ENCODE peak calls at places on chromosomes 16 and 17, in six cellular contexts. Q is GM23248, I is IMR-90, J is GM23338, N is heart left ventricle, B is small intestine. W is an unnamed sample.
A peak's percentile ranks its signal among the peaks of the same experiment; 100 is the strongest.

GRCh38 chr16:25031441-25032307 is 16.5 kb upstream of the ARHGAP17 start:
- DNase-seq in Q (peak; percentile 98), I (peak; percentile 96), J (peak; percentile 98), N (peak; percentile 88), B (peak; percentile 99), W (peak; percentile 92)

GRCh38 chr16:12504312-12504711 is 299.4 kb downstream of the CPPED1 start:
- DNase-seq in Q (no peak), I (peak; percentile 59), J (no peak), N (no peak), B (no peak), W (no peak)

GRCh38 chr17:49123061-49123460 is 9.5 kb upstream of the B4GALNT2 start:
- DNase-seq in Q (no peak), I (no peak), J (no peak), N (no peak), B (no peak), W (no peak)

GRCh38 chr16:69040144-69040909 is 65.1 kb upstream of the HAS3 start:
- DNase-seq in Q (peak; percentile 68), I (peak; percentile 58), J (no peak), N (no peak), B (peak; percentile 78), W (peak; percentile 76)

GRCh38 chr16:3474136-3474779 is 21.0 kb downstream of the C16orf90 start:
- DNase-seq in Q (no peak), I (no peak), J (no peak), N (no peak), B (no peak), W (no peak)

GRCh38 chr16:54361813-54362212 is 75.2 kb upstream of the IRX3 start:
- DNase-seq in Q (no peak), I (no peak), J (peak; percentile 53), N (no peak), B (no peak), W (no peak)

GRCh38 chr17:37493249-37494027 is 3.7 kb downstream of the DUSP14 start:
- DNase-seq in Q (peak; percentile 94), I (peak; percentile 94), J (no peak), N (no peak), B (no peak), W (peak; percentile 99)

GRCh38 chr16:46638947-46639925 is 18.1 kb upstream of the SHCBP1 start:
- DNase-seq in Q (peak; percentile 75), I (peak; percentile 73), J (no peak), N (no peak), B (no peak), W (no peak)

GRCh38 chr17:57782642-57783337 is 37.7 kb upstream of the CCDC182 start:
- DNase-seq in Q (no peak), I (no peak), J (no peak), N (no peak), B (no peak), W (no peak)

GRCh38 chr17:66308856-66309255 is 6.4 kb downstream of the PRKCA start:
- DNase-seq in Q (peak; percentile 7), I (no peak), J (no peak), N (no peak), B (no peak), W (no peak)

GRCh38 chr17:75783069-75783783 is 1.4 kb upstream of the UNK start:
- DNase-seq in Q (peak; percentile 86), I (peak; percentile 64), J (peak; percentile 67), N (no peak), B (peak; percentile 69), W (peak; percentile 65)

GRCh38 chr16:67881557-67882220 is 3.0 kb upstream of the NRN1L start:
- DNase-seq in Q (no peak), I (no peak), J (no peak), N (peak; percentile 84), B (no peak), W (no peak)
- H3K27ac ChIP-seq in Q (no peak overlapping the region), I (no peak overlapping the region), J (no peak overlapping the region), N (peak overlapping the region; percentile 86), B (peak overlapping the region; percentile 8), W (no peak overlapping the region)

GRCh38 chr16:67163903-67164558 is 514 bp upstream of the HSF4 start:
- DNase-seq in Q (no peak), I (no peak), J (peak; percentile 59), N (no peak), B (no peak), W (no peak)
- H3K4me1 ChIP-seq in Q (no peaks in the 10 kb centered on the region), I (peaks cover 18% of the 10 kb centered on the region), J (peaks cover 24% of the 10 kb centered on the region), N (peaks cover 59% of the 10 kb centered on the region), B (peaks cover 21% of the 10 kb centered on the region), W (no peaks in the 10 kb centered on the region)

GRCh38 chr16:67516296-67517177 is 12.1 kb upstream of the RIPOR1 start:
- DNase-seq in Q (peak; percentile 73), I (peak; percentile 73), J (no peak), N (no peak), B (no peak), W (no peak)

GRCh38 chr16:67517661-67518423 is 10.8 kb upstream of the RIPOR1 start:
- DNase-seq in Q (no peak), I (no peak), J (no peak), N (no peak), B (peak; percentile 74), W (no peak)

GRCh38 chr16:67514382-67514828 is 14.2 kb upstream of the RIPOR1 start:
- DNase-seq in Q (peak; percentile 92), I (peak; percentile 84), J (peak; percentile 90), N (peak; percentile 90), B (peak; percentile 79), W (no peak)

GRCh38 chr16:67518676-67519075 is 10.0 kb upstream of the RIPOR1 start:
- DNase-seq in Q (no peak), I (no peak), J (no peak), N (no peak), B (no peak), W (no peak)

GRCh38 chr16:67517178-67517492 is 11.5 kb upstream of the RIPOR1 start:
- DNase-seq in Q (no peak), I (no peak), J (no peak), N (no peak), B (no peak), W (no peak)
- H3K27ac ChIP-seq in Q (no peak overlapping the region), I (no peak overlapping the region), J (no peak overlapping the region), N (no peak overlapping the region), B (peak overlapping the region; percentile 38), W (no peak overlapping the region)

DNA sequence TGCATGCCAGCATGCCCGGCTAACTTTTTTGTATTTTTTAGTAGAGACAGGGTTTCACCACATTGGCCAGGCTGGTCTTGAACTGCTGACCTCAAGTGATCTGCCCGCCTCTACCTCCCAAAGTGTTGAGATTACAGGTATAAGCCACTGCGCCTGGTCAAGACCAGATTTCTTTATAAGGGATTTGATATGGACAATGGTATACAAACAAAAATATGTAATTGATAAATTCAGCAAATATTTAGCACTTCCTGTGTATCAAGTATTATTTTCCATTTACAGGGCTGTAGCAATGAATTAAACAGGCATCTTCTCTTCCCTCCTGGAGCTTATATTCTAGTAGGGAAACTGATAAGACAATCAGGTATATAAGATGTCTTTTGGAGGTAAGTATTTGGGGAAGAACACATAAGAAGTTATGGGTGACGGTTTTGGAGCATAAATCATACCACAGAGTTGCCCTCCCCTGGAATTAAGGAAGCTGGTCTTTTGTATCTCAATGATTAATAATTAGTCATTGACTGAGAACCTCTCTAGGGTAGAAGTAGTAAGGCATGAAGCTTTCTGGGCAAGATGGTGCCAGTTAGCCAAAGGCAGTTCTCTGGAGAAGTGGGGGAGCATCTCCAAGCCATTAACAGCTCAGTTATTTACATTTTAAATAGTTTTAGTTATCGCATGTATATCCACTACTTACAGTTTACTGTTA is 35.8 kb downstream of the TANC2 start:
- DNase-seq in Q (peak; percentile 16), I (no peak), J (no peak), N (no peak), B (no peak), W (peak; percentile 53)
- H3K4me1 ChIP-seq in Q (peaks cover 17% of the 10 kb centered on the region), I (no peaks in the 10 kb centered on the region), J (no peaks in the 10 kb centered on the region), N (peaks cover 6% of the 10 kb centered on the region), B (no peaks in the 10 kb centered on the region), W (peaks cover 9% of the 10 kb centered on the region)

GRCh38 chr16:6884002-6884401 is 448.6 kb upstream of the RBFOX1 start:
- DNase-seq in Q (no peak), I (no peak), J (no peak), N (no peak), B (no peak), W (no peak)
- H3K27ac ChIP-seq in Q (no peak overlapping the region), I (no peak overlapping the region), J (no peak overlapping the region), N (no peak overlapping the region), B (no peak overlapping the region), W (no peak overlapping the region)

DNA sequence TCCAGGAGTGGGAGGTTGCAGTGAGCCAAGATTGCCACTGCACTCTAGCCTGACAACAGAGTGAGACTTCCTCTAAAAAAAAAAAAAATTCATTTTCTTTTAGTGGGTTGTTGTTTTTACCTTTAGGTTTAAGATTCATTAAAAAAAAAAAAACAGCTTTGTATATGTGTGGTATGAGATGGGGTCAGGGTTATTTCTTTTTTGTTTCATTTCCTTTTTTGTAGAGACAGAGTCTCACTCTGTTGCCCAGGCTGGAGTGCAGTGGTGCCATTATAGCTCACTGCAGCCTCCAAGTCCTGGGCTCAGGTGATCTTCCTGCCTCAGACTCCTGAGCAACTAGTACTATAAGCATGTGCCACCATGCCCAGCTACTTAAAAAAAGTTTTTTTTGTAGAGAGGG is 47.0 kb downstream of the BCAS3 start:
- DNase-seq in Q (no peak), I (no peak), J (no peak), N (no peak), B (no peak), W (no peak)
- H3K4me1 ChIP-seq in Q (peaks cover 10% of the 10 kb centered on the region), I (peaks cover 2% of the 10 kb centered on the region), J (no peaks in the 10 kb centered on the region), N (no peaks in the 10 kb centered on the region), B (peaks cover under 1% of the 10 kb centered on the region), W (peaks cover 3% of the 10 kb centered on the region)

GRCh38 chr17:34308376-34308775 is 10.9 kb upstream of the CCL8 start:
- DNase-seq in Q (no peak), I (no peak), J (no peak), N (no peak), B (no peak), W (no peak)

GRCh38 chr17:34311291-34311690 is 7.9 kb upstream of the CCL8 start:
- DNase-seq in Q (no peak), I (no peak), J (no peak), N (no peak), B (no peak), W (no peak)

GRCh38 chr17:34314279-34314678 is 5.0 kb upstream of the CCL8 start:
- DNase-seq in Q (peak; percentile 59), I (peak; percentile 52), J (no peak), N (peak; percentile 41), B (no peak), W (no peak)

GRCh38 chr17:34312080-34312479 is 7.2 kb upstream of the CCL8 start:
- DNase-seq in Q (peak; percentile 45), I (peak; percentile 76), J (no peak), N (no peak), B (no peak), W (peak; percentile 42)

DNA sequence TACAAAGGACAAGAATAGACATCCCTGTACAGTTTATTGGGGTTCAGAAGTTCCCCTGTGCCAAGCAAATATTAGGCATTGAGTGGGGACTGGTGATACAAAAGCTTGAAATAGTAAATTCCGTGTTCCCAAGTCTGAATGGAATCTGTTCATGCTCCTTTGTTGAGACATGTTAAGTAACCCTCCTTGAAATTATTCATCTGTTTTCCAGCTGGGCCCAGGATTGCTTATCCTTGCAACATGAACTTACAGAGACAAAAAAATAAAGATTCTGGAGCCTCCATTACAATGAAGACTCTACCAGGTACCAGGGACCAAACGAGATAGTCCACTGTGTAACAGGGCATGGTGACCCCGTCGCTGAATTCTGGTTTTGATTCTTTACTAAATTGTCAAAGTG is 6.1 kb upstream of the CCL8 start:
- DNase-seq in Q (peak; percentile 32), I (peak; percentile 39), J (no peak), N (no peak), B (no peak), W (peak; percentile 49)
- H3K27ac ChIP-seq in Q (no peak overlapping the region), I (peak overlapping the region; percentile 93), J (no peak overlapping the region), N (peak overlapping the region; percentile 4), B (peak overlapping the region; percentile 46), W (no peak overlapping the region)